ENCODE peak calls at places on chromosomes 11 and 22, in nine cellular contexts. One of them, this sample, is unnamed.

GRCh38 chr22:32836286-32836859 is 34.9 kb downstream of the TIMP3 start:
- DNase-seq in GM12878: no peak
- DNase-seq in tibial artery: no peak
- DNase-seq in AG04450: no peak
- DNase-seq in effector memory CD4-positive, alpha-beta T cell: no peak
- DNase-seq in brain microvascular endothelial cell: no peak
- DNase-seq in right cardiac atrium: no peak
- DNase-seq in thyroid gland: no peak
- DNase-seq in fibroblast of lung: no peak
- DNase-seq in this sample: no peak

GRCh38 chr11:35029979-35030378 is 109.0 kb upstream of the CD44 start:
- DNase-seq in GM12878: peak; percentile 81
- DNase-seq in effector memory CD4-positive, alpha-beta T cell: peak; percentile 14
- DNase-seq in fibroblast of lung: peak; percentile 90
- DNase-seq in brain microvascular endothelial cell: peak; percentile 66
- DNase-seq in tibial artery: no peak
- DNase-seq in thyroid gland: no peak
- DNase-seq in right cardiac atrium: no peak
- DNase-seq in AG04450: no peak
- DNase-seq in this sample: no peak

GRCh38 chr11:118544010-118544646 is 13.1 kb downstream of the TMEM25 start:
- DNase-seq in right cardiac atrium: no peak
- DNase-seq in fibroblast of lung: no peak
- DNase-seq in GM12878: no peak
- DNase-seq in AG04450: no peak
- DNase-seq in tibial artery: no peak
- DNase-seq in thyroid gland: no peak
- DNase-seq in effector memory CD4-positive, alpha-beta T cell: no peak
- DNase-seq in brain microvascular endothelial cell: no peak
- DNase-seq in this sample: no peak

GRCh38 chr11:29943347-29943746 is 73.5 kb downstream of the KCNA4 start:
- DNase-seq in brain microvascular endothelial cell: no peak
- DNase-seq in AG04450: no peak
- DNase-seq in effector memory CD4-positive, alpha-beta T cell: no peak
- DNase-seq in right cardiac atrium: no peak
- DNase-seq in GM12878: no peak
- DNase-seq in thyroid gland: no peak
- DNase-seq in tibial artery: no peak
- DNase-seq in fibroblast of lung: no peak
- DNase-seq in this sample: no peak

GRCh38 chr22:20912494-20912893 is 4.7 kb upstream of the CRKL start:
- DNase-seq in GM12878: no peak
- DNase-seq in effector memory CD4-positive, alpha-beta T cell: no peak
- DNase-seq in right cardiac atrium: no peak
- DNase-seq in AG04450: no peak
- DNase-seq in brain microvascular endothelial cell: no peak
- DNase-seq in fibroblast of lung: no peak
- DNase-seq in thyroid gland: no peak
- DNase-seq in tibial artery: no peak
- DNase-seq in this sample: no peak

GRCh38 chr11:44404736-44405395 is 94.9 kb upstream of the ALX4 start:
- DNase-seq in brain microvascular endothelial cell: no peak
- DNase-seq in fibroblast of lung: no peak
- DNase-seq in effector memory CD4-positive, alpha-beta T cell: no peak
- DNase-seq in AG04450: no peak
- DNase-seq in tibial artery: no peak
- DNase-seq in right cardiac atrium: no peak
- DNase-seq in thyroid gland: no peak
- DNase-seq in GM12878: no peak
- DNase-seq in this sample: no peak

GRCh38 chr22:37353839-37354238 is 71.5 kb downstream of the CYTH4 start:
- DNase-seq in GM12878: no peak
- DNase-seq in thyroid gland: no peak
- DNase-seq in brain microvascular endothelial cell: no peak
- DNase-seq in effector memory CD4-positive, alpha-beta T cell: no peak
- DNase-seq in tibial artery: no peak
- DNase-seq in fibroblast of lung: peak; percentile 94
- DNase-seq in AG04450: no peak
- DNase-seq in right cardiac atrium: no peak
- DNase-seq in this sample: no peak

GRCh38 chr11:65810046-65810868 is 23.4 kb downstream of the OVOL1 start:
- DNase-seq in thyroid gland: no peak
- DNase-seq in AG04450: no peak
- DNase-seq in brain microvascular endothelial cell: no peak
- DNase-seq in fibroblast of lung: no peak
- DNase-seq in right cardiac atrium: no peak
- DNase-seq in effector memory CD4-positive, alpha-beta T cell: no peak
- DNase-seq in GM12878: no peak
- DNase-seq in tibial artery: no peak
- DNase-seq in this sample: no peak

GRCh38 chr11:128553662-128554392 is 33.5 kb downstream of the ETS1 start:
- DNase-seq in brain microvascular endothelial cell: no peak
- DNase-seq in tibial artery: no peak
- DNase-seq in effector memory CD4-positive, alpha-beta T cell: no peak
- DNase-seq in AG04450: no peak
- DNase-seq in thyroid gland: no peak
- DNase-seq in GM12878: no peak
- DNase-seq in right cardiac atrium: no peak
- DNase-seq in fibroblast of lung: no peak
- DNase-seq in this sample: peak; percentile 25

GRCh38 chr11:58573451-58574104 is 2.1 kb downstream of the LPXN start:
- DNase-seq in effector memory CD4-positive, alpha-beta T cell: peak; percentile 48
- DNase-seq in tibial artery: peak; percentile 81
- DNase-seq in thyroid gland: peak; percentile 35
- DNase-seq in GM12878: no peak
- DNase-seq in fibroblast of lung: peak; percentile 87
- DNase-seq in AG04450: peak; percentile 21
- DNase-seq in right cardiac atrium: peak; percentile 69
- DNase-seq in brain microvascular endothelial cell: peak; percentile 88
- DNase-seq in this sample: no peak

GRCh38 chr11:117195208-117195607 is 4.0 kb upstream of the TAGLN start:
- DNase-seq in fibroblast of lung: no peak
- DNase-seq in thyroid gland: no peak
- DNase-seq in right cardiac atrium: no peak
- DNase-seq in brain microvascular endothelial cell: no peak
- DNase-seq in effector memory CD4-positive, alpha-beta T cell: no peak
- DNase-seq in GM12878: no peak
- DNase-seq in tibial artery: no peak
- DNase-seq in AG04450: no peak
- DNase-seq in this sample: no peak

GRCh38 chr22:40281717-40282116 is 64.6 kb upstream of the ADSL start:
- DNase-seq in fibroblast of lung: no peak
- DNase-seq in right cardiac atrium: no peak
- DNase-seq in brain microvascular endothelial cell: no peak
- DNase-seq in tibial artery: no peak
- DNase-seq in GM12878: no peak
- DNase-seq in AG04450: no peak
- DNase-seq in effector memory CD4-positive, alpha-beta T cell: no peak
- DNase-seq in thyroid gland: peak; percentile 76
- DNase-seq in this sample: no peak

GRCh38 chr11:92709329-92709728 is 260.1 kb upstream of the MTNR1B start:
- DNase-seq in effector memory CD4-positive, alpha-beta T cell: no peak
- DNase-seq in thyroid gland: no peak
- DNase-seq in tibial artery: no peak
- DNase-seq in AG04450: no peak
- DNase-seq in right cardiac atrium: no peak
- DNase-seq in fibroblast of lung: no peak
- DNase-seq in brain microvascular endothelial cell: no peak
- DNase-seq in GM12878: no peak
- DNase-seq in this sample: no peak

GRCh38 chr22:29148036-29148435 is 57.7 kb upstream of the EMID1 start:
- DNase-seq in tibial artery: no peak
- DNase-seq in GM12878: no peak
- DNase-seq in brain microvascular endothelial cell: no peak
- DNase-seq in fibroblast of lung: no peak
- DNase-seq in AG04450: no peak
- DNase-seq in right cardiac atrium: no peak
- DNase-seq in thyroid gland: no peak
- DNase-seq in effector memory CD4-positive, alpha-beta T cell: no peak
- DNase-seq in this sample: no peak
- H3K27ac ChIP-seq in tibial artery: no peak overlapping the region
- H3K27ac ChIP-seq in GM12878: no peak overlapping the region
- H3K27ac ChIP-seq in brain microvascular endothelial cell: no peak overlapping the region
- H3K27ac ChIP-seq in fibroblast of lung: no peak overlapping the region
- H3K27ac ChIP-seq in AG04450: no peak overlapping the region
- H3K27ac ChIP-seq in right cardiac atrium: no peak overlapping the region
- H3K27ac ChIP-seq in thyroid gland: no peak overlapping the region
- H3K27ac ChIP-seq in effector memory CD4-positive, alpha-beta T cell: no peak overlapping the region
- H3K27ac ChIP-seq in this sample: peak overlapping the region; percentile 82

GRCh38 chr22:24418786-24419479 is 8.5 kb upstream of the ADORA2A start:
- DNase-seq in GM12878: no peak
- DNase-seq in fibroblast of lung: no peak
- DNase-seq in brain microvascular endothelial cell: no peak
- DNase-seq in effector memory CD4-positive, alpha-beta T cell: no peak
- DNase-seq in thyroid gland: peak; percentile 57
- DNase-seq in AG04450: no peak
- DNase-seq in tibial artery: no peak
- DNase-seq in right cardiac atrium: no peak
- DNase-seq in this sample: no peak

GRCh38 chr22:24419480-24419860 is 7.9 kb upstream of the ADORA2A start:
- DNase-seq in fibroblast of lung: no peak
- DNase-seq in tibial artery: no peak
- DNase-seq in AG04450: no peak
- DNase-seq in thyroid gland: no peak
- DNase-seq in right cardiac atrium: peak; percentile 55
- DNase-seq in brain microvascular endothelial cell: no peak
- DNase-seq in GM12878: no peak
- DNase-seq in effector memory CD4-positive, alpha-beta T cell: no peak
- DNase-seq in this sample: no peak

GRCh38 chr22:24416611-24417010 is 10.8 kb upstream of the ADORA2A start:
- DNase-seq in thyroid gland: no peak
- DNase-seq in fibroblast of lung: no peak
- DNase-seq in brain microvascular endothelial cell: no peak
- DNase-seq in effector memory CD4-positive, alpha-beta T cell: no peak
- DNase-seq in tibial artery: no peak
- DNase-seq in AG04450: no peak
- DNase-seq in right cardiac atrium: no peak
- DNase-seq in GM12878: no peak
- DNase-seq in this sample: no peak

GRCh38 chr22:24417200-24417599 is 10.2 kb upstream of the ADORA2A start:
- DNase-seq in AG04450: no peak
- DNase-seq in effector memory CD4-positive, alpha-beta T cell: no peak
- DNase-seq in right cardiac atrium: no peak
- DNase-seq in thyroid gland: no peak
- DNase-seq in GM12878: no peak
- DNase-seq in tibial artery: no peak
- DNase-seq in fibroblast of lung: no peak
- DNase-seq in brain microvascular endothelial cell: no peak
- DNase-seq in this sample: no peak

DNA sequence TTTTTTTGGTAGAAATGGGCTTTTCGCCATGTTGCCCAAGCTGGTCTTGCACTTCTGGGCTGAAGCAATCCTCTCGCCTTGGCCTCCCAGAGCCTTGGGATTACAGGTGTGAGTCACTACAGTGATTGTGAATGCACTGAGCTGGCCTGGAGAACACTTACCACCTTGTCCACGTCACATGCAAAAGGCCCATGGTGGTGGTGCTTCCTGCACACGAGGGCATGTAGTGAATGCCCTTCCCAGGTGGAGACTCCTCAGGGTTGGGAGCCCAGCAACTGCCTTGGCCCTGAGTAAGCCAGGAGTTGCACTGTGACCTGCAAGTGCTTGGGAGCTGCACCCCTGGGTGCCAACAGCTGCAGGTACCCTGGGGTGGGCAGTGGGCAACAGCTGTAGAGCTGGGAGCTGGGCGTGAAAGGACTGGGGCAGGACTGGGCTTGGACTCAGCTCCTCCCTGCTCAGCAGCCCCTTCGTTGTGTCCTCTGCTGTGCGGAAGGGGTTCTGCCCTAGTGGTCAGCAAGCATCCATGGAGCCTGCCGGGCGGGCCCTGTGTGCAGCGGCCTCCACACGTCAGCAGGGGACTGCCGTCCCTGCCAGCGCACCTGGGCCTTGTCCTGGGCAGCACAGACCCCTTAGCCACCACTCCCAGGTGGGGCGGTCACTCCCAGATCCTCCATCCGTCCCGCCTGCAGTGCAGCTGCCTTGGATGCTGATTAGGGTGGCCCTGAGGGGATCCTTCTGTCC is 9.3 kb upstream of the ADORA2A start:
- DNase-seq in tibial artery: no peak
- DNase-seq in fibroblast of lung: no peak
- DNase-seq in GM12878: no peak
- DNase-seq in brain microvascular endothelial cell: no peak
- DNase-seq in right cardiac atrium: peak; percentile 49
- DNase-seq in AG04450: no peak
- DNase-seq in effector memory CD4-positive, alpha-beta T cell: no peak
- DNase-seq in thyroid gland: no peak
- DNase-seq in this sample: no peak
- H3K27ac ChIP-seq in tibial artery: no peak overlapping the region
- H3K27ac ChIP-seq in fibroblast of lung: no peak overlapping the region
- H3K27ac ChIP-seq in GM12878: no peak overlapping the region
- H3K27ac ChIP-seq in brain microvascular endothelial cell: no peak overlapping the region
- H3K27ac ChIP-seq in right cardiac atrium: no peak overlapping the region
- H3K27ac ChIP-seq in AG04450: no peak overlapping the region
- H3K27ac ChIP-seq in effector memory CD4-positive, alpha-beta T cell: no peak overlapping the region
- H3K27ac ChIP-seq in thyroid gland: no peak overlapping the region
- H3K27ac ChIP-seq in this sample: no peak overlapping the region

GRCh38 chr11:1534171-1534570 is 37.9 kb downstream of the DUSP8 start:
- DNase-seq in GM12878: no peak
- DNase-seq in right cardiac atrium: peak; percentile 30
- DNase-seq in fibroblast of lung: no peak
- DNase-seq in thyroid gland: no peak
- DNase-seq in tibial artery: no peak
- DNase-seq in effector memory CD4-positive, alpha-beta T cell: no peak
- DNase-seq in AG04450: no peak
- DNase-seq in brain microvascular endothelial cell: no peak
- DNase-seq in this sample: no peak
- H3K27ac ChIP-seq in GM12878: no peak overlapping the region
- H3K27ac ChIP-seq in right cardiac atrium: no peak overlapping the region
- H3K27ac ChIP-seq in fibroblast of lung: no peak overlapping the region
- H3K27ac ChIP-seq in thyroid gland: no peak overlapping the region
- H3K27ac ChIP-seq in tibial artery: peak overlapping the region; percentile 54
- H3K27ac ChIP-seq in effector memory CD4-positive, alpha-beta T cell: no peak overlapping the region
- H3K27ac ChIP-seq in AG04450: no peak overlapping the region
- H3K27ac ChIP-seq in brain microvascular endothelial cell: no peak overlapping the region
- H3K27ac ChIP-seq in this sample: no peak overlapping the region

DNA sequence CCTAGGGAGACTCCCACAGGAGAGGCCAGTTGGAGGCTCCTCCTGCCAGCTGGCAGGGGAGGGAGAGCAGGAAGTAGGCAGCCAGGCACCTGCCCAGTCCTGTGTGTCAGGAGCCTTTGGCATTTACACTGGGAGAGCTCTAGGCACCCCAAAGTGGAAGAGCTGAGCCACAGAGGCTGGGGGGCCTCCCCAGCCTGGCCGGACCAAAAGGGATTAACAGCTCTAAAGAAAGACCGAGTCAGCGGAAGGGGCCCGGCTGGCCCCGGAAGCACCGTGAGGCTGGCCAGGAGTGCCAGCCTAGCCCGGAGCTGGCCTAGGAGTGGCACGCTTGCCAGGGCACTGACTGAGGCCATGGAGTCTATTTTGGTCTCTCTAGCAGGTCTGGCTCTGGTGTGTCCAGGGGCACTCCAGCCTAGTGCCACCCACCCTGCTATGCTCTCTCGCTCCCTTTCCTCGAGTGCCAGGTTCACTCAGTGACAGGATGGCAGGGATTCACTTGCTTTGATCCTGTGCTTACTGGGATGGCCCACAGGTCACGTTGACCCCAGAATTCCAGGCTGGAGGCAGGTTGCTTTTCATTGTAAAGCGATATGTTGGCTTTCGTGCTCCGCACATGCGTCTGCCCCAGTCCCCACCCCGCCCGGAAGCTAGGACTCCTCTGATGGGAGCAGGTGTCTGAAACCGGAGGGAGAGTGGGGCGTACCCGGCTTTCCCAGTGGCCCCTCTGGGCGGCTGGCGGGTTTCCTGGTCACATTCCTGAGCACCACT is 3.3 kb upstream of the KMT5B start:
- DNase-seq in right cardiac atrium: peak; percentile 59
- DNase-seq in brain microvascular endothelial cell: no peak
- DNase-seq in GM12878: no peak
- DNase-seq in effector memory CD4-positive, alpha-beta T cell: no peak
- DNase-seq in fibroblast of lung: no peak
- DNase-seq in AG04450: no peak
- DNase-seq in thyroid gland: no peak
- DNase-seq in tibial artery: no peak
- DNase-seq in this sample: no peak
- H3K27ac ChIP-seq in right cardiac atrium: no peak overlapping the region
- H3K27ac ChIP-seq in brain microvascular endothelial cell: no peak overlapping the region
- H3K27ac ChIP-seq in GM12878: no peak overlapping the region
- H3K27ac ChIP-seq in effector memory CD4-positive, alpha-beta T cell: no peak overlapping the region
- H3K27ac ChIP-seq in fibroblast of lung: no peak overlapping the region
- H3K27ac ChIP-seq in AG04450: no peak overlapping the region
- H3K27ac ChIP-seq in thyroid gland: no peak overlapping the region
- H3K27ac ChIP-seq in tibial artery: no peak overlapping the region
- H3K27ac ChIP-seq in this sample: no peak overlapping the region

This sample was measured in caudate nucleus.